ENCODE peak calls at places on chromosomes 5 and 9, in seven cellular contexts. V is cardiac muscle cell; I is body of pancreas; X is tibial artery; R is prostate gland; D is stomach; Y is effector memory CD4-positive, alpha-beta T cell. G is an unnamed sample.

GRCh38 chr9:114098660-114099522 is at the start of gene KIF12:
- DNase-seq in V (no peak), I (peak; percentile 92), X (no peak), R (peak; percentile 60), D (peak; percentile 83), Y (no peak), G (peak; percentile 87)

GRCh38 chr9:107973451-107973850 is 483.9 kb upstream of the KLF4 start:
- DNase-seq in V (no peak), I (no peak), X (no peak), R (no peak), D (no peak), Y (no peak), G (no peak)

GRCh38 chr5:61678966-61679365 is 346.9 kb downstream of the ZSWIM6 start:
- DNase-seq in V (no peak), I (no peak), X (no peak), R (no peak), D (no peak), Y (no peak), G (no peak)

GRCh38 chr5:79771387-79771786 is 81.8 kb downstream of the CMYA5 start:
- DNase-seq in V (no peak), I (no peak), X (no peak), R (no peak), D (no peak), Y (no peak), G (no peak)

GRCh38 chr9:20304001-20304400 is 318.3 kb downstream of the MLLT3 start:
- DNase-seq in V (no peak), I (no peak), X (no peak), R (no peak), D (no peak), Y (no peak), G (no peak)

GRCh38 chr5:17302590-17302989 is 85.2 kb downstream of the BASP1 start:
- DNase-seq in V (peak; percentile 87), I (no peak), X (peak; percentile 28), R (no peak), D (no peak), Y (no peak), G (no peak)

GRCh38 chr5:33410221-33410620 is 30.5 kb upstream of the TARS1 start:
- DNase-seq in V (no peak), I (no peak), X (no peak), R (no peak), D (no peak), Y (no peak), G (no peak)

GRCh38 chr5:5306696-5307095 is 115.8 kb upstream of the ICE1 start:
- DNase-seq in V (peak; percentile 45), I (no peak), X (no peak), R (no peak), D (no peak), Y (no peak), G (no peak)

GRCh38 chr9:136856541-136857141 is 4.5 kb downstream of the MAMDC4 start:
- DNase-seq in V (no peak), I (no peak), X (no peak), R (no peak), D (peak; percentile 25), Y (no peak), G (peak; percentile 30)

GRCh38 chr9:121700165-121700830 is 48.9 kb downstream of the DAB2IP start:
- DNase-seq in V (peak; percentile 43), I (peak; percentile 82), X (peak; percentile 61), R (peak; percentile 93), D (peak; percentile 85), Y (no peak), G (peak; percentile 79)

GRCh38 chr5:134592141-134592746 is 40.4 kb downstream of the SAR1B start:
- DNase-seq in V (peak; percentile 22), I (peak; percentile 29), X (no peak), R (no peak), D (peak; percentile 60), Y (no peak), G (no peak)

GRCh38 chr5:57698785-57699184 is 216.2 kb upstream of the ACTBL2 start:
- DNase-seq in V (no peak), I (no peak), X (no peak), R (no peak), D (no peak), Y (no peak), G (no peak)

GRCh38 chr9:103681435-103681834 is 412.7 kb upstream of the SMC2 start:
- DNase-seq in V (no peak), I (no peak), X (no peak), R (no peak), D (no peak), Y (no peak), G (no peak)

GRCh38 chr5:55456216-55456895 is 78.4 kb downstream of the PLPP1 start:
- DNase-seq in V (peak; percentile 25), I (no peak), X (no peak), R (no peak), D (no peak), Y (no peak), G (no peak)

GRCh38 chr9:37328561-37329227 is 93.8 kb upstream of the GRHPR start:
- DNase-seq in V (no peak), I (no peak), X (no peak), R (no peak), D (no peak), Y (no peak), G (no peak)

GRCh38 chr9:37325778-37326177 is 96.7 kb upstream of the GRHPR start:
- DNase-seq in V (peak; percentile 45), I (peak; percentile 11), X (no peak), R (no peak), D (no peak), Y (no peak), G (no peak)

GRCh38 chr9:37324691-37325490 is 97.6 kb upstream of the GRHPR start:
- DNase-seq in V (no peak), I (no peak), X (no peak), R (no peak), D (no peak), Y (no peak), G (no peak)

GRCh38 chr9:37327553-37327952 is 94.9 kb upstream of the GRHPR start:
- DNase-seq in V (no peak), I (no peak), X (no peak), R (no peak), D (no peak), Y (no peak), G (no peak)

DNA sequence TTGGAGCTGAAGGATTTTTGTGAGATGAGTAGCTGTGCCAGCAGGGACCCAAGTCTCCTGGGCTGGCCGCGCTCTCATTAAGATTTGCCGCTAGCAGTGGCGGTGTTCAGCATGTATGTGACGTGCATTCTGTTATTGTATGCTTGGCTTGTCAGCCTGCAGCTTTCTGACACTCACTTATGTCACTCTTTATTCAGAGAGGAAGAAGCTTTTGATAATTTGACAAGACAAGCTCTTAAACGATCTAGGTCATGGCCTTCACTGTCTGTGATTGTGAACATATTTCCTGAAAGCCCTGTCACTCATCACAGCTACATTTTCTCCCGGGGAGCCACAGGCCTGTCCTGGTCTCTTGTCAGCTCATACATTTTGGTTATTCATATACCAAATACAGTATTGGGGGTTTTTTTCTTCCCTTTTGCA is 98.2 kb upstream of the GRHPR start:
- DNase-seq in V (peak; percentile 6), I (no peak), X (no peak), R (no peak), D (no peak), Y (no peak), G (no peak)
- H3K4me3 ChIP-seq in V (no peak overlapping the region), I (no peak overlapping the region), X (no peak overlapping the region), R (no peak overlapping the region), D (no peak overlapping the region), Y (no peak overlapping the region), G (no peak overlapping the region)

GRCh38 chr5:141840295-141840812 is 37.9 kb downstream of the PCDH1 start:
- DNase-seq in V (no peak), I (no peak), X (no peak), R (no peak), D (no peak), Y (no peak), G (no peak)
- H3K9me3 ChIP-seq in V (no peaks in the 10 kb centered on the region), I (no peaks in the 10 kb centered on the region), X (no peaks in the 10 kb centered on the region), R (no peaks in the 10 kb centered on the region), D (no peaks in the 10 kb centered on the region), Y (no peaks in the 10 kb centered on the region), G (no peaks in the 10 kb centered on the region)

GRCh38 chr5:171953860-171954701 is 52.4 kb downstream of the FBXW11 start:
- DNase-seq in V (peak; percentile 51), I (peak; percentile 74), X (no peak), R (no peak), D (no peak), Y (no peak), G (no peak)
- H3K4me1 ChIP-seq in V (peaks cover 50% of the 10 kb centered on the region), I (peaks cover 72% of the 10 kb centered on the region), X (no peaks in the 10 kb centered on the region), R (peaks cover 10% of the 10 kb centered on the region), D (peaks cover 59% of the 10 kb centered on the region), Y (peaks cover 14% of the 10 kb centered on the region), G (peaks cover 17% of the 10 kb centered on the region)

GRCh38 chr9:1202512-1203285 is 152.5 kb downstream of the DMRT2 start:
- DNase-seq in V (no peak), I (no peak), X (no peak), R (peak; percentile 7), D (no peak), Y (no peak), G (no peak)
- H3K4me3 ChIP-seq in V (no peak overlapping the region), I (no peak overlapping the region), X (no peak overlapping the region), R (no peak overlapping the region), D (no peak overlapping the region), Y (no peak overlapping the region), G (no peak overlapping the region)

GRCh38 chr9:19224563-19224962 is 5.9 kb upstream of the DENND4C start:
- DNase-seq in V (no peak), I (no peak), X (no peak), R (no peak), D (no peak), Y (no peak), G (no peak)
- H3K9me3 ChIP-seq in V (no peaks in the 10 kb centered on the region), I (no peaks in the 10 kb centered on the region), X (no peaks in the 10 kb centered on the region), R (no peaks in the 10 kb centered on the region), D (no peaks in the 10 kb centered on the region), Y (no peaks in the 10 kb centered on the region), G (no peaks in the 10 kb centered on the region)

DNA sequence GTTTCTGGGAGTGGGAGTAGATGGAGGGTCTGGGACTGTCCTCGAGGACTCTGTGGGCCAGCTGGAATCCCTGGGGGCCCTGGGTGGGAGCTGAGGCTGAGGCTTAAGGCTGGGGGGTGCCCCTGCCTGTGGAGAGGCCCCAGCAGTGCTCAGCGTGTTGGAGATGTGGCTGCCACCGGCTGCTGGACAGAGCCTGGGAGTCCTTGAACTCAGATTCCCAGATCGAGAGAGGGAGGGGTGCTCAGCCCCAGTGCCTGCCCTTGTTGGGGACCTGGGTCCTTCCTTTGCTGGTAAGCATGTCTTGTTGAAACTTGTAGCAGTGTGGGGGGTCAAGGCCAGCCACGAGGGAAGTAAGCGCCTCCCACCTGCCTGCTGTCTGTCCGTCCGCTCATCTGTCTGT is 10.7 kb downstream of the RXRA start:
- DNase-seq in V (no peak), I (no peak), X (no peak), R (no peak), D (no peak), Y (no peak), G (no peak)
- H3K4me1 ChIP-seq in V (peaks cover 22% of the 10 kb centered on the region), I (peaks cover 100% of the 10 kb centered on the region), X (no peaks in the 10 kb centered on the region), R (peaks cover 40% of the 10 kb centered on the region), D (peaks cover 98% of the 10 kb centered on the region), Y (no peaks in the 10 kb centered on the region), G (peaks cover 98% of the 10 kb centered on the region)

DNA sequence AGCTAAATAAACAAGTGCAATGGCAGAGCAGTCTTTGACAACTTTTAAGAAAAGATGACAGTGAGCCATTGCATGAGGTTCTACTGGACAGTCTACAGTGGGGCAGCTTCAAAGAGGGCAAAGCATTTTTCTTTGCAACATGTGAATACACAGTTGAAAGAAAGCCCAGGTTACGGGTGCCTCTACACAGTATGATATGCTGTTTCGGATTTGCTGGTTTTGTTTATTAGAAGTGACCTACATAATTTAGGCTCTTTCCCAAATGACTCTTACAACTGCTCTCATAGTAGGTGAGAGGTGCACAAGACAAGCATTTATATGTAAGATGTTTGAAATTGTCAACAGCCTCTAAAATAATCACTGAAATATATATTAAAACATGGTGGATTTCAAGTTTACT is 62.4 kb downstream of the MEF2C start:
- DNase-seq in V (no peak), I (no peak), X (no peak), R (no peak), D (no peak), Y (no peak), G (no peak)
- H3K4me3 ChIP-seq in V (no peak overlapping the region), I (no peak overlapping the region), X (no peak overlapping the region), R (no peak overlapping the region), D (no peak overlapping the region), Y (no peak overlapping the region), G (no peak overlapping the region)